ENCODE peak calls at places on chromosomes 1 and 21, in seven cellular contexts. T is Right ventricle myocardium superior; F is NCI-H510A treated with DMSO at 0.1 percent for 48 hours; E is stimulated activated CD4-positive, alpha-beta T cell treated with anti-CD3 and anti-CD28 coated beads, Interleukin-12 subunit alpha, Interleukin-12 subunit beta, amount 100 ng/mL, for 4 hours; B is ovary; A is GF-D8; C is activated T-helper 1 cell treated with anti-CD3 and anti-CD28 coated beads, Interleukin-12 subunit alpha, Interleukin-12 subunit beta, Interleukin-2, Interleukin-4 antibody, amounts not matched to agents 30 ng/mL and 10 ng/mL and 1 ng/mL, durations not matched to agents 14 hours and 24 hours and 36 hours. Z is an unnamed sample.

GRCh38 chr1:19424651-19425570 is 60.4 kb downstream of the CAPZB start:
- DNase-seq in A (no peak), C (no peak), T (no peak), B (no peak), F (peak), E (no peak), Z (no peak)

GRCh38 chr21:44020551-44020950 is 8.4 kb downstream of the TRAPPC10 start:
- DNase-seq in T (no peak), C (no peak), F (peak), A (no peak), B (no peak), E (no peak), Z (no peak)

GRCh38 chr1:65581120-65581519 is 160.7 kb downstream of the LEPR start:
- DNase-seq in C (no peak), T (no peak), F (no peak), A (no peak), E (no peak), B (no peak), Z (no peak)

GRCh38 chr21:29145354-29145782 is 14.9 kb downstream of the MAP3K7CL start:
- DNase-seq in T (no peak), C (no peak), A (no peak), E (no peak), B (no peak), F (no peak), Z (no peak)

GRCh38 chr21:21737186-21737585 is 739.0 kb downstream of the NCAM2 start:
- DNase-seq in E (no peak), A (no peak), C (no peak), F (no peak), T (no peak), B (no peak), Z (no peak)

GRCh38 chr1:19469004-19469403 is 16.3 kb downstream of the CAPZB start:
- DNase-seq in C (no peak), B (no peak), T (no peak), E (no peak), A (no peak), F (no peak), Z (no peak)

GRCh38 chr1:110208916-110209650 is 1.0 kb upstream of the KCNC4 start:
- DNase-seq in C (no peak), E (no peak), T (no peak), A (no peak), B (no peak), F (peak), Z (no peak)

GRCh38 chr1:10539411-10540043 is 64.8 kb downstream of the PEX14 start:
- DNase-seq in A (no peak), F (peak), B (no peak), C (no peak), E (no peak), T (no peak), Z (no peak)

GRCh38 chr1:197622371-197622770 is 152.9 kb downstream of the DENND1B start:
- DNase-seq in E (no peak), F (no peak), A (no peak), C (no peak), B (no peak), T (no peak), Z (no peak)

GRCh38 chr1:194268839-194269238 is 1082.4 kb upstream of the B3GALT2 start:
- DNase-seq in F (no peak), A (no peak), E (no peak), B (no peak), C (no peak), T (no peak), Z (no peak)

GRCh38 chr1:225474986-225475820 is 47.4 kb upstream of the LBR start:
- DNase-seq in T (peak), E (peak), B (peak), C (peak), A (no peak), F (peak), Z (peak)

GRCh38 chr1:13965770-13966398 is 265.9 kb downstream of the PRDM2 start:
- DNase-seq in C (no peak), B (peak), F (peak), A (no peak), E (no peak), T (peak), Z (no peak)